ENCODE peak calls at places on chromosomes 2 and 18, in four cellular contexts. C, R, V and U are unnamed samples.
A peak's percentile ranks its signal among the peaks of the same experiment; 100 is the strongest.

GRCh38 chr18:54859667-54860421 is 31.6 kb downstream of the RAB27B start:
- DNase-seq in C (no peak), R (no peak), V (no peak), U (no peak)

GRCh38 chr2:144567745-144568144 is 47.8 kb upstream of the ZEB2 start:
- DNase-seq in C (no peak), R (no peak), V (no peak), U (no peak)

GRCh38 chr18:47582055-47582454 is 330.6 kb upstream of the SKOR2 start:
- DNase-seq in C (no peak), R (no peak), V (no peak), U (no peak)

GRCh38 chr2:176130153-176130916 is 830 bp downstream of the HOXD8 start:
- DNase-seq in C (no peak), R (peak; percentile 56), V (no peak), U (peak; percentile 76)

GRCh38 chr18:23735021-23735464 is 45.8 kb downstream of the LAMA3 start:
- DNase-seq in C (no peak), R (peak; percentile 21), V (no peak), U (no peak)

GRCh38 chr18:58779514-58779913 is 85.2 kb upstream of the ZNF532 start:
- DNase-seq in C (no peak), R (no peak), V (no peak), U (no peak)

GRCh38 chr2:39855856-39856255 is 76.8 kb upstream of the THUMPD2 start:
- DNase-seq in C (no peak), R (no peak), V (no peak), U (no peak)

GRCh38 chr18:59823611-59824195 is 76.1 kb upstream of the PMAIP1 start:
- DNase-seq in C (peak; percentile 20), R (peak; percentile 75), V (peak; percentile 62), U (peak; percentile 82)

GRCh38 chr2:62577994-62578836 is 72.2 kb upstream of the TMEM17 start:
- DNase-seq in C (no peak), R (no peak), V (peak; percentile 98), U (no peak)

GRCh38 chr2:221767106-221767878 is 195.2 kb upstream of the EPHA4 start:
- DNase-seq in C (no peak), R (no peak), V (no peak), U (no peak)

DNA sequence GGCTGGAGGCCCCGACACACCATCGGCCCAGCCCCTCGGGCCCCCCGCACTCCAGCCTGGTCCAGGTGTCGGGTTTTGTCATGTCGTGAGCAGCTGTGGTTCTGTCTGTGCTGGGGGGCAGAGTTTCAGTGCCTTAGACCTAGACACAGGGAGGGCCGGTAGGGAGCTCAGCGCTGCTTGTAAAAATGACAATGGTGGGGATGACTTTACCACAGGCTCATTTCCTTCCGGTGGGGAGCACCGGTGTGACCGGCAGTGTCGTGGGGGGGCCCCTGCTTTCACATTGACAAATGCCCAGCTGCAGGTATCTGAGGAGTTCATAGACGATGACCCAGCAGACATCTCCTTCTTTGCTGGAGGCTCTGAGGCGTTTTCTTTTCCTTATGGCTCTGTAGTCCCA is 66.9 kb downstream of the STK25 start:
- DNase-seq in C (no peak), R (no peak), V (no peak), U (no peak)
- H3K36me3 ChIP-seq in C (peaks cover 88% of the 10 kb centered on the region), R (peaks cover 4% of the 10 kb centered on the region), V (peaks cover 2% of the 10 kb centered on the region), U (peaks cover 91% of the 10 kb centered on the region)

GRCh38 chr2:111188681-111189080 is 68.0 kb downstream of the BCL2L11 start:
- DNase-seq in C (no peak), R (no peak), V (no peak), U (no peak)

GRCh38 chr2:111185496-111186022 is 64.8 kb downstream of the BCL2L11 start:
- DNase-seq in C (peak; percentile 52), R (peak; percentile 88), V (no peak), U (no peak)

GRCh38 chr2:111186123-111186715 is 65.5 kb downstream of the BCL2L11 start:
- DNase-seq in C (no peak), R (peak; percentile 61), V (no peak), U (no peak)

GRCh38 chr2:111184725-111185495 is 64.2 kb downstream of the BCL2L11 start:
- DNase-seq in C (no peak), R (no peak), V (no peak), U (no peak)

GRCh38 chr2:111186933-111187332 is 66.2 kb downstream of the BCL2L11 start:
- DNase-seq in C (no peak), R (no peak), V (no peak), U (no peak)
- TF ChIP-seq CTCF in C (no peak), R (no peak), V (no peak), U (no peak)

GRCh38 chr2:233492738-233493137 is 73.8 kb downstream of the USP40 start:
- DNase-seq in C (no peak), R (no peak), V (peak; percentile 93), U (no peak)

GRCh38 chr2:233492078-233492477 is 74.5 kb downstream of the USP40 start:
- DNase-seq in C (no peak), R (no peak), V (peak; percentile 85), U (no peak)

GRCh38 chr2:233497692-233498091 is 68.9 kb downstream of the USP40 start:
- DNase-seq in C (no peak), R (no peak), V (no peak), U (no peak)

GRCh38 chr2:233498126-233498525 is 68.5 kb downstream of the USP40 start:
- DNase-seq in C (no peak), R (no peak), V (no peak), U (no peak)

GRCh38 chr2:233495503-233496496 is 70.8 kb downstream of the USP40 start:
- DNase-seq in C (no peak), R (no peak), V (no peak), U (no peak)
- H3K36me3 ChIP-seq in C (peaks cover 87% of the 10 kb centered on the region), R (no peaks in the 10 kb centered on the region), V (peaks cover 11% of the 10 kb centered on the region), U (peaks cover 39% of the 10 kb centered on the region)

GRCh38 chr2:9782197-9782719 is 61.0 kb upstream of the TAF1B start:
- DNase-seq in C (no peak), R (peak; percentile 63), V (peak; percentile 88), U (peak; percentile 71)
- TF ChIP-seq CTCF in C (no peak), R (no peak), V (no peak), U (no peak)